ENCODE peak calls at places on chromosomes 2 and 18, in ten cellular contexts. Z is dermis microvascular lymphatic vessel endothelial cell; H is GM23248; A is NT2/D1; P is body of pancreas; Y is GM23338; Q is NCI-H1105; M is activated effector memory CD4-positive, alpha-beta T cell treated with Interleukin-2 at 50 U/mL for 16 hours; I is head of caudate nucleus; D is activated T-cell treated with anti-CD3 and anti-CD28 coated beads for 1 hour. R is an unnamed sample.

GRCh38 chr2:33442528-33443069 is 33.9 kb upstream of the RASGRP3 start:
- DNase-seq in P (no peak), Y (no peak), Q (no peak), I (peak; percentile 41), D (no peak), Z (peak; percentile 92), M (no peak), H (peak; percentile 53), A (no peak), R (no peak)

GRCh38 chr2:126911111-126911796 is 12.6 kb downstream of the TEX51 start:
- DNase-seq in P (no peak), H (no peak), D (no peak), A (no peak), Q (no peak), I (no peak), M (no peak), Y (no peak), Z (no peak), R (no peak)

GRCh38 chr2:218569661-218570500 is 1.2 kb downstream of the CNOT9 start:
- DNase-seq in P (peak; percentile 37), D (no peak), Q (no peak), Z (peak; percentile 86), H (peak; percentile 75), A (no peak), M (no peak), Y (peak; percentile 18), I (no peak), R (no peak)

GRCh38 chr2:159921752-159922404 is 123.9 kb upstream of the CD302 start:
- DNase-seq in D (peak; percentile 67), I (peak; percentile 57), Z (peak; percentile 77), Y (peak; percentile 96), M (peak; percentile 62), Q (no peak), H (peak; percentile 80), P (peak; percentile 77), A (peak; percentile 80), R (no peak)

GRCh38 chr2:218980800-218981389 is 4.1 kb downstream of the FEV start:
- DNase-seq in Q (no peak), H (peak; percentile 33), I (no peak), Y (peak; percentile 37), Z (no peak), A (no peak), P (no peak), D (no peak), M (no peak), R (no peak)

GRCh38 chr2:48174503-48174902 is 268.2 kb upstream of the FBXO11 start:
- DNase-seq in H (peak; percentile 2), Q (no peak), I (no peak), M (no peak), A (no peak), Y (no peak), P (peak; percentile 30), D (no peak), Z (no peak), R (no peak)

GRCh38 chr18:48356151-48356745 is 52.9 kb downstream of the ZBTB7C start:
- DNase-seq in Q (no peak), H (no peak), Y (no peak), Z (no peak), M (no peak), D (no peak), I (no peak), P (no peak), A (no peak), R (no peak)

GRCh38 chr2:157433335-157433890 is 10.5 kb downstream of the CYTIP start:
- DNase-seq in P (no peak), Q (no peak), M (no peak), I (no peak), H (no peak), D (no peak), Y (no peak), Z (no peak), A (no peak), R (no peak)

GRCh38 chr18:907880-908512 is 3.3 kb downstream of the ADCYAP1 start:
- DNase-seq in P (no peak), I (no peak), M (no peak), Y (peak; percentile 44), H (no peak), A (no peak), Q (no peak), Z (no peak), D (no peak), R (no peak)

GRCh38 chr2:193556766-193557470 is 1362.2 kb upstream of the TMEFF2 start:
- DNase-seq in Z (no peak), Y (no peak), P (no peak), H (no peak), Q (no peak), D (no peak), A (no peak), I (no peak), M (no peak), R (no peak)

GRCh38 chr2:96110621-96111256 is 5.6 kb downstream of the ADRA2B start:
- DNase-seq in Z (no peak), D (no peak), Q (no peak), M (no peak), A (no peak), I (no peak), P (no peak), Y (no peak), H (no peak), R (no peak)

GRCh38 chr18:31680836-31681568 is 3.4 kb downstream of the B4GALT6 start:
- DNase-seq in Y (peak; percentile 43), H (no peak), A (no peak), D (no peak), Q (peak; percentile 3), Z (peak; percentile 30), P (no peak), M (no peak), I (no peak), R (no peak)

GRCh38 chr2:127663566-127664064 is 11.7 kb downstream of the LIMS2 start:
- DNase-seq in D (no peak), H (no peak), I (no peak), M (no peak), Y (no peak), Z (no peak), Q (no peak), P (no peak), A (no peak), R (no peak)

GRCh38 chr2:32427672-32428622 is 71.1 kb downstream of the BIRC6 start:
- DNase-seq in A (no peak), M (no peak), P (peak; percentile 20), H (no peak), I (no peak), Z (peak; percentile 32), Q (peak; percentile 8), D (no peak), Y (no peak), R (no peak)

GRCh38 chr18:43001821-43002220 is 113.7 kb downstream of the RIT2 start:
- DNase-seq in D (no peak), Y (no peak), A (no peak), H (no peak), P (no peak), Q (no peak), Z (no peak), I (no peak), M (no peak), R (no peak)

GRCh38 chr18:9914334-9914583 is 443 bp downstream of the VAPA start:
- DNase-seq in Z (no peak), M (no peak), P (no peak), H (no peak), A (no peak), Q (no peak), D (no peak), Y (peak; percentile 52), I (no peak), R (no peak)

GRCh38 chr2:229780856-229781773 is 66.8 kb upstream of the DNER start:
- DNase-seq in Z (peak; percentile 63), P (no peak), A (peak; percentile 32), M (no peak), Y (peak; percentile 72), Q (no peak), H (peak; percentile 56), I (no peak), D (no peak), R (peak; percentile 27)

GRCh38 chr2:177314722-177315264 is 50.3 kb upstream of the NFE2L2 start:
- DNase-seq in A (no peak), P (no peak), I (no peak), D (no peak), M (no peak), Y (peak; percentile 39), Q (peak; percentile 19), H (no peak), Z (no peak), R (no peak)

GRCh38 chr18:22283397-22283796 is 114.0 kb downstream of the GATA6 start:
- DNase-seq in P (no peak), Q (no peak), H (peak; percentile 60), D (no peak), Z (peak; percentile 9), M (no peak), A (no peak), Y (no peak), I (no peak), R (no peak)

GRCh38 chr2:85132834-85133637 is at the start of gene TCF7L1:
- DNase-seq in Y (peak; percentile 94), H (peak; percentile 88), Z (peak; percentile 93), P (peak; percentile 77), M (peak; percentile 5), I (peak; percentile 43), D (no peak), A (peak; percentile 82), Q (no peak), R (no peak)

GRCh38 chr18:76662621-76663020 is 159.7 kb upstream of the ZNF236 start:
- DNase-seq in D (no peak), P (no peak), Z (no peak), H (no peak), M (no peak), A (no peak), Q (no peak), I (no peak), Y (no peak), R (no peak)

GRCh38 chr2:225582355-225583116 is 183.0 kb downstream of the NYAP2 start:
- DNase-seq in A (no peak), D (no peak), I (no peak), Y (no peak), Q (no peak), M (no peak), P (no peak), Z (no peak), H (no peak), R (no peak)

GRCh38 chr2:28438532-28439063 is 45.9 kb downstream of the FOSL2 start:
- DNase-seq in P (no peak), M (no peak), Q (no peak), D (no peak), A (no peak), H (no peak), Z (no peak), I (no peak), Y (no peak), R (no peak)

GRCh38 chr2:7649461-7650228 is 732.4 kb downstream of the RNF144A start:
- DNase-seq in D (no peak), P (no peak), A (no peak), Z (no peak), M (no peak), Q (no peak), H (no peak), I (no peak), Y (no peak), R (no peak)